ENCODE peak calls at places on chromosome 15, in five cellular contexts. D is colonic mucosa, O is tibial nerve, F is cardiac muscle cell, N is A549. E is an unnamed sample. For H3K4me1, the result is how much of the 10 kb centered on the place peaks cover.

GRCh38 chr15:77527164-77527778 is 105.4 kb downstream of the LINGO1 start:
- DNase-seq in N (no peak), O (no peak), F (peak), D (no peak), E (peak)

GRCh38 chr15:47806008-47806407 is 88.7 kb downstream of the SEMA6D start:
- DNase-seq in D (no peak), O (no peak), N (no peak), F (no peak), E (no peak)

GRCh38 chr15:88376574-88377174 is 90.5 kb downstream of the MRPL46 start:
- DNase-seq in F (peak), D (no peak), O (no peak), N (no peak), E (peak)

GRCh38 chr15:73996267-73996666 is 1.8 kb downstream of the PML start:
- DNase-seq in N (no peak), O (no peak), D (no peak), F (no peak), E (no peak)

GRCh38 chr15:28020644-28021043 is 78.5 kb downstream of the OCA2 start:
- DNase-seq in D (no peak), N (no peak), F (no peak), O (no peak), E (peak)

GRCh38 chr15:32683906-32684584 is 33.8 kb upstream of the GREM1 start:
- DNase-seq in D (no peak), N (no peak), F (peak), O (no peak), E (peak)

GRCh38 chr15:99169769-99170311 is 65.0 kb downstream of the SYNM start:
- DNase-seq in F (peak), O (no peak), D (no peak), N (no peak), E (peak)

GRCh38 chr15:86316216-86316615 is 236.5 kb downstream of the AGBL1 start:
- DNase-seq in F (no peak), N (no peak), D (no peak), O (no peak), E (no peak)

GRCh38 chr15:51253385-51253784 is 85.0 kb downstream of the CYP19A1 start:
- DNase-seq in O (no peak), D (no peak), N (no peak), F (no peak), E (no peak)

GRCh38 chr15:63218114-63218808 is 28.9 kb downstream of the RAB8B start:
- DNase-seq in D (no peak), O (no peak), N (no peak), F (peak), E (no peak)

GRCh38 chr15:99474981-99475753 is 90.6 kb upstream of the MEF2A start:
- DNase-seq in D (no peak), N (no peak), O (no peak), F (no peak), E (no peak)

GRCh38 chr15:65326109-65326508 is 21.6 kb downstream of the RNU5B-1 start:
- DNase-seq in F (peak), N (no peak), O (no peak), D (no peak), E (peak)

GRCh38 chr15:79942656-79943481 is 28.1 kb downstream of the BCL2A1 start:
- DNase-seq in F (no peak), O (no peak), D (no peak), N (no peak), E (no peak)

GRCh38 chr15:57861805-57862586 is 155.5 kb downstream of the POLR2M start:
- DNase-seq in N (no peak), O (no peak), D (no peak), F (peak), E (no peak)

GRCh38 chr15:73493936-73494335 is 51.0 kb downstream of the REC114 start:
- DNase-seq in N (no peak), O (no peak), D (no peak), F (no peak), E (no peak)

GRCh38 chr15:51879555-51879954 is 50.1 kb downstream of the TMOD3 start:
- DNase-seq in F (peak), O (no peak), D (no peak), N (no peak), E (no peak)

GRCh38 chr15:52068004-52068403 is 44.6 kb downstream of the BCL2L10 start:
- DNase-seq in O (no peak), D (no peak), N (no peak), F (peak), E (peak)

GRCh38 chr15:48627260-48627969 is 18.1 kb downstream of the FBN1 start:
- DNase-seq in N (no peak), F (peak), O (no peak), D (no peak), E (peak)

GRCh38 chr15:69897471-69898237 is 200.1 kb downstream of the TLE3 start:
- DNase-seq in N (no peak), D (no peak), O (no peak), F (no peak), E (no peak)

GRCh38 chr15:66658057-66658456 is 44.0 kb upstream of the SMAD6 start:
- DNase-seq in D (no peak), O (no peak), N (no peak), F (no peak), E (no peak)

GRCh38 chr15:25674948-25675347 is 188.2 kb downstream of the ATP10A start:
- DNase-seq in F (no peak), N (no peak), D (no peak), O (peak), E (no peak)

GRCh38 chr15:24823473-24823872 is 131.3 kb upstream of the SNRPN start:
- DNase-seq in F (no peak), N (no peak), O (no peak), D (no peak), E (no peak)

GRCh38 chr15:92848852-92849598 is 51.1 kb upstream of the CHD2 start:
- DNase-seq in O (no peak), N (no peak), F (peak), D (no peak), E (no peak)

GRCh38 chr15:36599824-36600365 is 20.5 kb downstream of the CDIN1 start:
- DNase-seq in N (no peak), F (no peak), D (no peak), O (no peak), E (no peak)

GRCh38 chr15:23372284-23372683 is 17.7 kb downstream of the GOLGA8S start:
- DNase-seq in N (no peak), O (no peak), F (peak), D (no peak), E (peak)

GRCh38 chr15:73930790-73931281 is 4.6 kb downstream of the LOXL1 start:
- DNase-seq in N (no peak), O (no peak), F (peak), D (no peak), E (peak)

DNA sequence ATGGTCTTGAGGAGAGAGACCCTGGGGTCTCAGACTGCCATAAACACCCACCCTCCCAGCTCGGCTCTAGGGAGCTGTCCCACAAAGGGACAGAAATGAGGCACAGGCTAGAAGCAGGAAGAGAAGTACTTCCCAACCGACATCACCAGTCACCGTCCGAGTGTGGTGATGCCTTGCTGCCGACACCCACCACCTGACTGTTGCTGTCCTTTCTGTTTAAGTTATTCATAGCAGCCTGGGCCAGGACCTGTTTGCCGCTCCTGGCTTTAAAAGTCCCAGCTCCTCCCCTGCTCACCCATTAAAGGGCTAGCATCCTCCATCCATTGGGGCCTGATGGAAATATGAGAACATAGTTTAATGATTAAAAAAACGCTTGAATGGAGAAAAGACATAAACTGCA is 13.2 kb upstream of the SPG11 start:
- DNase-seq in D (no peak), O (no peak), F (no peak), N (no peak), E (no peak)
- H3K4me1 ChIP-seq in D (under half), O (under half), F (under half), N (under half), E (under half)

GRCh38 chr15:38885001-38885400 is 320.4 kb upstream of the RASGRP1 start:
- DNase-seq in O (no peak), F (peak), N (no peak), D (no peak), E (no peak)
- TF ChIP-seq CTCF in O (no peak), F (no peak), N (no peak), D (no peak), E (no peak)

DNA sequence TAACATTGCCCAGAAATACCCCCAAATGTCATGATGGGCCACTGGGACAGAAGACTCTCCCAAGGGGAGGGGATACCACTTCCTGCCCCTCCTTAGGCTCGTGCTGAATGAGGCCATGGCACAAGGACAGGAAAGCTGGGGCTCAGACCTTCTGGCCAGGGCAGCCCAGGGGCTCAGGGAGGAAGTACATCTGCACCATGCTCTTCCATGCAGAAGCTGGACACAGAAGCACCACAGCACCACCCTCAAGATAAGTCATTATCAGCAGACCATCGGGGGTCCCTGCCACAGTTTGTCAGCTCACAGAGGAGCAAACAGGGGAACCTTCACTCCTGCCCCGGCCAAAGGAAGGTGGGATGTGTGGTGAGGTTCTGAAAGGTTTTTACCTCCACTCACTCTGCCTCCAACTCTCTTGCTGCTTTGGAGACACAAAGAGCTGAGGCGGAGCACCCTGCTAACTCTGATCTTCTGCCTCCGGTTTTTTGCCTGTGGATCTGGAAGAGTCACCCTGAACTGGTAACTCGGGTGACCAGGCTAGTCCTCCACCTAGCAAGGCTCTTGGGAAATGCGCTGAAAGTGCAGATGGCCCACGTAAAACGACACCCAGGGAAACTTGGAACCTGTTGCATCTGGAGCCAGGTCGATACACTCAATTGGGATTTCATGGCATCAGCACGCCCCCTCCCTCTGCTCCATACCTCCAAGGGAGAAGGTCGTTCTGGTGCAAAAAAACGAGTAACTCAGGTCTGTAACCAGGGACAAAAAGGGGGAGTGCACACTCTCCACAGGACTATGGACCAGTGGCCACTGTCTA is 8.3 kb downstream of the BMF start:
- DNase-seq in N (no peak), D (no peak), O (no peak), F (no peak), E (peak)
- H3K4me1 ChIP-seq in N (half or more), D (half or more), O (half or more), F (half or more), E (under half)

GRCh38 chr15:67836477-67836876 is 3.4 kb downstream of the RNU6-1 start:
- DNase-seq in N (peak), F (peak), D (peak), O (no peak), E (peak)
- TF ChIP-seq CTCF in N (peak), F (peak), D (peak), O (peak), E (peak)

GRCh38 chr15:55899537-55899936 is 93.9 kb downstream of the NEDD4 start:
- DNase-seq in O (no peak), D (no peak), N (no peak), F (no peak), E (no peak)
- H3K4me1 ChIP-seq in O (under half), D (under half), N (half or more), F (under half), E (under half)

DNA sequence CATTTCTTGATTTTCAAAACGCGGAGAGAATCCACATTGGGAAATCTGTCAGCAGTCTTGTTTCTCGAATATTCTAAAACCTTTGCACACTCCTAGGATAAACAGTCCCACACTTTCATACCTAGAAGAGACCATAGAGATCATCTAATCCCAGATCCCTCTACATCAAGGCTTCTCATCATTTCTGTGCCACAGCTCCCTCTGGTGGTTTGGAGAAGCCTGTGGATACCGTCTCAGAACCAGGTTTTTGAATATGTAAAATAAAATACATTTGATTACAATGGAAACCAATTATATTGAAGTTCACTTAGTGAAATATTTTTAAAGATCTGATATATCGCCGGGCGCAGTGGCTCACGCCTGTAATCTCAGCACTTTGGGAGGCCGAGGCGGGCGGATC is 211.9 kb upstream of the GOLGA6L4 start:
- DNase-seq in O (peak), N (peak), D (peak), F (peak), E (no peak)
- TF ChIP-seq CTCF in O (peak), N (peak), D (peak), F (peak), E (peak)